ENCODE peak calls at places on chromosome 21, in ten cellular contexts. D, M, O, W, P, S, N, V, U and H are unnamed samples.

GRCh38 chr21:31987696-31988095 is 114.9 kb downstream of the HUNK start:
- DNase-seq in D (no peak), M (no peak), O (no peak), W (no peak), P (no peak), S (no peak), N (no peak), V (no peak), U (no peak), H (no peak)

GRCh38 chr21:44593598-44594405 is 1.5 kb upstream of the KRTAP10-6 start:
- DNase-seq in D (no peak), M (no peak), O (no peak), W (no peak), P (no peak), S (peak), N (no peak), V (no peak), U (no peak), H (no peak)

GRCh38 chr21:45575304-45575992 is 33.2 kb upstream of the SLC19A1 start:
- DNase-seq in D (no peak), M (no peak), O (no peak), W (no peak), P (no peak), S (no peak), N (no peak), V (peak), U (no peak), H (no peak)

GRCh38 chr21:41817228-41817627 is 50.4 kb upstream of the RIPK4 start:
- DNase-seq in D (peak), M (peak), O (no peak), W (peak), P (peak), S (peak), N (peak), V (no peak), U (peak), H (peak)

GRCh38 chr21:38355353-38355752 is 98.6 kb downstream of the KCNJ15 start:
- DNase-seq in D (no peak), M (no peak), O (no peak), W (no peak), P (no peak), S (no peak), N (no peak), V (no peak), U (no peak), H (no peak)

GRCh38 chr21:44046734-44047133 is 34.6 kb downstream of the TRAPPC10 start:
- DNase-seq in D (no peak), M (no peak), O (no peak), W (no peak), P (no peak), S (no peak), N (no peak), V (no peak), U (no peak), H (no peak)

GRCh38 chr21:44969965-44970755 is 30.3 kb downstream of the SLX9 start:
- DNase-seq in D (no peak), M (no peak), O (no peak), W (no peak), P (no peak), S (peak), N (no peak), V (no peak), U (no peak), H (no peak)

GRCh38 chr21:32734214-32734613 is 6.4 kb upstream of the SYNJ1 start:
- DNase-seq in D (no peak), M (no peak), O (no peak), W (no peak), P (no peak), S (no peak), N (no peak), V (no peak), U (no peak), H (no peak)

GRCh38 chr21:37787456-37787855 is 128.8 kb downstream of the KCNJ6 start:
- DNase-seq in D (no peak), M (no peak), O (no peak), W (peak), P (no peak), S (peak), N (no peak), V (no peak), U (no peak), H (no peak)

GRCh38 chr21:35829014-35829525 is 231.3 kb downstream of the SETD4 start:
- DNase-seq in D (no peak), M (no peak), O (no peak), W (no peak), P (peak), S (peak), N (no peak), V (no peak), U (no peak), H (no peak)

GRCh38 chr21:34887729-34888568 is 161.2 kb downstream of the RUNX1 start:
- DNase-seq in D (peak), M (peak), O (peak), W (peak), P (no peak), S (peak), N (no peak), V (peak), U (no peak), H (peak)

GRCh38 chr21:45403825-45404725 is 890 bp upstream of the COL18A1 start:
- DNase-seq in D (no peak), M (peak), O (no peak), W (no peak), P (no peak), S (peak), N (no peak), V (no peak), U (no peak), H (no peak)

GRCh38 chr21:43290529-43291346 is 121.9 kb downstream of the CRYAA start:
- DNase-seq in D (no peak), M (peak), O (no peak), W (no peak), P (no peak), S (no peak), N (no peak), V (no peak), U (no peak), H (no peak)

GRCh38 chr21:21200939-21201610 is 202.9 kb downstream of the NCAM2 start:
- DNase-seq in D (no peak), M (no peak), O (no peak), W (no peak), P (no peak), S (peak), N (no peak), V (no peak), U (no peak), H (no peak)

GRCh38 chr21:33971492-33972013 is 55.9 kb upstream of the ATP5PO start:
- DNase-seq in D (no peak), M (no peak), O (no peak), W (peak), P (no peak), S (peak), N (no peak), V (no peak), U (no peak), H (peak)

GRCh38 chr21:21712761-21713558 is 714.8 kb downstream of the NCAM2 start:
- DNase-seq in D (no peak), M (no peak), O (no peak), W (no peak), P (no peak), S (no peak), N (no peak), V (no peak), U (no peak), H (no peak)

GRCh38 chr21:45447821-45448220 is 42.9 kb downstream of the COL18A1 start:
- DNase-seq in D (no peak), M (no peak), O (no peak), W (no peak), P (no peak), S (peak), N (no peak), V (no peak), U (no peak), H (no peak)

GRCh38 chr21:45128613-45129226 is 54.3 kb downstream of the ADARB1 start:
- DNase-seq in D (peak), M (peak), O (peak), W (peak), P (peak), S (peak), N (peak), V (peak), U (no peak), H (no peak)

GRCh38 chr21:33011462-33011861 is 14.3 kb upstream of the OLIG2 start:
- DNase-seq in D (no peak), M (no peak), O (no peak), W (peak), P (no peak), S (peak), N (no peak), V (no peak), U (no peak), H (no peak)

GRCh38 chr21:41366522-41367151 is 4.8 kb downstream of the MX2 start:
- DNase-seq in D (peak), M (no peak), O (peak), W (peak), P (no peak), S (peak), N (no peak), V (peak), U (no peak), H (peak)